ENCODE peak calls at places on chromosomes 16 and 17, in four cellular contexts. L, W, R and V are unnamed samples.

GRCh38 chr16:11423315-11424117 is 78.3 kb downstream of the RMI2 start:
- DNase-seq in L (peak; percentile 78), W (no peak), R (no peak), V (no peak)

GRCh38 chr16:2839650-2840450 is 9.7 kb downstream of the ZG16B start:
- DNase-seq in L (peak; percentile 46), W (no peak), R (no peak), V (no peak)

GRCh38 chr17:82587234-82588086 is 60.8 kb downstream of the WDR45B start:
- DNase-seq in L (no peak), W (no peak), R (no peak), V (no peak)

GRCh38 chr16:29961127-29961478 is 776 bp upstream of the TMEM219 start:
- DNase-seq in L (no peak), W (no peak), R (no peak), V (no peak)

GRCh38 chr16:5393070-5393469 is 295.5 kb upstream of the EEF2KMT start:
- DNase-seq in L (no peak), W (no peak), R (no peak), V (no peak)

GRCh38 chr16:69909760-69910159 is 41.4 kb upstream of the CLEC18A start:
- DNase-seq in L (no peak), W (no peak), R (no peak), V (no peak)

GRCh38 chr17:7095642-7096041 is 15.6 kb upstream of the CLEC10A start:
- DNase-seq in L (no peak), W (no peak), R (no peak), V (no peak)

GRCh38 chr16:32116080-32116479 is 137.0 kb upstream of the TP53TG3D start:
- DNase-seq in L (peak; percentile 68), W (no peak), R (no peak), V (peak; percentile 4)

GRCh38 chr17:8142158-8142886 is 9.9 kb downstream of the PER1 start:
- DNase-seq in L (peak; percentile 61), W (no peak), R (no peak), V (no peak)

GRCh38 chr17:17134051-17134951 is 71.8 kb downstream of the PLD6 start:
- DNase-seq in L (peak; percentile 66), W (no peak), R (no peak), V (no peak)

GRCh38 chr17:37312137-37312923 is 63.5 kb upstream of the C17orf78 start:
- DNase-seq in L (no peak), W (no peak), R (no peak), V (no peak)

GRCh38 chr17:41970901-41971331 is 4.3 kb downstream of the CNP start:
- DNase-seq in L (peak; percentile 1), W (no peak), R (no peak), V (no peak)

GRCh38 chr16:73299349-73299748 is 251.4 kb upstream of the ZFHX3 start:
- DNase-seq in L (no peak), W (no peak), R (no peak), V (no peak)

GRCh38 chr17:40958086-40958953 is 8.4 kb downstream of the KRT39 start:
- DNase-seq in L (no peak), W (no peak), R (no peak), V (no peak)

GRCh38 chr16:67530013-67530939 is 1.6 kb downstream of the RIPOR1 start:
- DNase-seq in L (peak; percentile 91), W (peak; percentile 57), R (peak; percentile 22), V (peak; percentile 65)

GRCh38 chr17:37493249-37494027 is 3.7 kb downstream of the DUSP14 start:
- DNase-seq in L (no peak), W (peak; percentile 90), R (peak; percentile 55), V (peak; percentile 15)

GRCh38 chr16:84617631-84618427 is at the start of gene COTL1:
- DNase-seq in L (peak; percentile 96), W (peak; percentile 99), R (peak; percentile 97), V (peak; percentile 98)